ENCODE peak calls at places on chromosomes 5 and 9, in five cellular contexts. E, K, P, R and X are unnamed samples.

GRCh38 chr9:87422999-87423398 is 74.7 kb upstream of the DAPK1 start:
- DNase-seq in K (no peak), P (no peak), R (no peak), E (no peak), X (no peak)

GRCh38 chr5:169142264-169142970 is 158.5 kb downstream of the SLIT3 start:
- DNase-seq in R (no peak), E (no peak), P (no peak), K (no peak), X (no peak)

GRCh38 chr5:135129307-135129706 is 95.3 kb upstream of the PITX1 start:
- DNase-seq in K (no peak), P (no peak), E (no peak), R (no peak), X (no peak)

GRCh38 chr9:84139296-84140100 is 158.9 kb downstream of the RMI1 start:
- DNase-seq in K (no peak), P (peak; percentile 30), R (no peak), E (no peak), X (peak; percentile 12)

GRCh38 chr9:122904466-122904822 is 715 bp downstream of the RC3H2 start:
- DNase-seq in P (no peak), E (no peak), R (peak; percentile 43), K (peak; percentile 31), X (peak; percentile 4)

GRCh38 chr9:136284311-136284710 is 19.6 kb downstream of the CCDC187 start:
- DNase-seq in P (no peak), R (no peak), E (no peak), K (no peak), X (no peak)

GRCh38 chr5:119418782-119419101 is 33.6 kb upstream of the HSD17B4 start:
- DNase-seq in K (no peak), P (no peak), R (no peak), E (no peak), X (no peak)

GRCh38 chr5:56161927-56162326 is 71.2 kb downstream of the ANKRD55 start:
- DNase-seq in K (no peak), R (no peak), E (no peak), P (no peak), X (no peak)

GRCh38 chr5:81301221-81302015 is at the start of gene ZCCHC9:
- DNase-seq in R (peak; percentile 90), P (peak; percentile 79), E (peak; percentile 87), K (peak; percentile 73), X (peak; percentile 96)

GRCh38 chr9:125538092-125538473 is 168.9 kb downstream of the MAPKAP1 start:
- DNase-seq in P (no peak), E (no peak), K (peak; percentile 78), R (peak; percentile 84), X (peak; percentile 95)

GRCh38 chr5:153880094-153880493 is 158.6 kb downstream of the FAM114A2 start:
- DNase-seq in P (no peak), E (no peak), K (no peak), R (no peak), X (no peak)

GRCh38 chr5:179959627-179960026 is 51.9 kb upstream of the TBC1D9B start:
- DNase-seq in E (no peak), R (no peak), P (no peak), K (no peak), X (no peak)

GRCh38 chr5:124872615-124873014 is 126.2 kb upstream of the ZNF608 start:
- DNase-seq in K (no peak), P (no peak), E (no peak), R (no peak), X (no peak)

GRCh38 chr5:81182396-81183390 is 50.4 kb upstream of the CKMT2 start:
- DNase-seq in E (no peak), P (no peak), K (no peak), R (no peak), X (no peak)

GRCh38 chr5:56270058-56270457 is 36.9 kb upstream of the ANKRD55 start:
- DNase-seq in P (peak; percentile 8), E (no peak), R (peak; percentile 38), K (no peak), X (no peak)

GRCh38 chr5:121053055-121053985 is 589.2 kb downstream of the PRR16 start:
- DNase-seq in E (no peak), K (no peak), R (no peak), P (no peak), X (no peak)

GRCh38 chr9:37683531-37684371 is 33.0 kb downstream of the FRMPD1 start:
- DNase-seq in E (no peak), R (no peak), P (no peak), K (no peak), X (no peak)

GRCh38 chr9:92763721-92764380 is 782 bp downstream of the BICD2 start:
- DNase-seq in P (no peak), K (no peak), R (no peak), E (no peak), X (no peak)

GRCh38 chr9:36337865-36338264 is 62.2 kb downstream of the RNF38 start:
- DNase-seq in R (no peak), K (no peak), E (no peak), P (no peak), X (no peak)

GRCh38 chr9:131809941-131810344 is 70.1 kb upstream of the RAPGEF1 start:
- DNase-seq in R (no peak), E (no peak), P (no peak), K (no peak), X (peak; percentile 72)

GRCh38 chr5:135356522-135357318 is 42.3 kb downstream of the MACROH2A1 start:
- DNase-seq in E (no peak), P (no peak), K (no peak), R (no peak), X (peak; percentile 67)

GRCh38 chr9:98008764-98009163 is 25.6 kb downstream of the ANP32B start:
- DNase-seq in E (no peak), R (no peak), K (no peak), P (no peak), X (no peak)

GRCh38 chr9:121362813-121363585 is 7.1 kb downstream of the STOM start:
- DNase-seq in E (no peak), P (no peak), R (no peak), K (no peak), X (peak; percentile 52)

GRCh38 chr5:39912880-39913279 is 488.1 kb upstream of the DAB2 start:
- DNase-seq in P (no peak), K (no peak), R (no peak), E (no peak), X (no peak)

GRCh38 chr5:148912146-148912545 is 85.7 kb downstream of the ADRB2 start:
- DNase-seq in E (no peak), R (no peak), P (no peak), K (no peak), X (peak; percentile 18)

GRCh38 chr5:148909766-148910165 is 83.4 kb downstream of the ADRB2 start:
- DNase-seq in R (no peak), K (no peak), E (no peak), P (no peak), X (no peak)

GRCh38 chr5:148911386-148911785 is 85.0 kb downstream of the ADRB2 start:
- DNase-seq in E (no peak), P (no peak), K (no peak), R (no peak), X (no peak)

GRCh38 chr5:148910216-148910615 is 83.8 kb downstream of the ADRB2 start:
- DNase-seq in E (no peak), K (no peak), R (no peak), P (no peak), X (no peak)

GRCh38 chr5:148910686-148911361 is 84.4 kb downstream of the ADRB2 start:
- DNase-seq in P (no peak), K (no peak), R (no peak), E (no peak), X (peak; percentile 64)
- TF ChIP-seq CEBPB in P (no peak), K (no peak), R (no peak), E (no peak), X (peak; percentile 7)

DNA sequence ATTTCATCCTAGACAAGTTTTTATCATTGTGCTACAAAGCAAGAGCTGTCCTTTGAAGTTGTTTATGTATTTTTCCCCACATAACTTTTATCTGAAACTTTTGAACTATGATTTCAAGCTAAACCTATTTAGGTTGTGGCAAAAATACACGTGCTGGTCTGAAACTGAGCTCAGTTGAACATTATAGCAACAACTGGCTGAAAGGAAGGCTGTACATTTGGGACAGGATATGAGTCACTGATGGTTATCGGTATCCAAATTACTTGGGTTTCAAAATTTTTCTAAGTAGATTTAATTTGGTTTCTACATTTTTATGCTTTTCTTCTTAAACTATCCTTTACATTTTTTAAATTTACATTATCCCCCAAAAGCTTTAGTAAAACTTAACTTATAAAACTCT is 627.3 kb upstream of the NUDT12 start:
- DNase-seq in R (peak; percentile 10), K (no peak), E (no peak), P (no peak), X (peak; percentile 59)
- TF ChIP-seq CEBPB in R (no peak), K (no peak), E (no peak), P (no peak), X (no peak)

DNA sequence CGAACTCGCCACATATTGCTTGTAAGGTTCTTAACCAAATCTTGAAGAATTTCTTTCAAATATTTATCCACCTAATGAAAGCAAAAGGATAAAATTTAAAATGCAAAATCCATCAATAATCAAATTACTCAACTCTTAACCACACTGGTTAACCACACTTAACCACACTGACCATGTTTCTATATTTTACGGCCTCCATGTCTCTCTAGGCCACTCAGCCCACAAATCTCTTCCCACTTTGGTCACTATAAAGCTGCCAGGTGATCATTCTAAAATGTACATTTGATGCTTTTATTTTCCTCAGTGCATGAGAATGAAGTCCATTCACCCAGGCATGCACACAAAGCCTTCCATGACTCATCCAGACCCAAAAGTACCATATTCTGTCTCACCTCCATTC is 56.4 kb upstream of the OR2K2 start:
- DNase-seq in P (no peak), R (no peak), E (no peak), K (no peak), X (no peak)
- TF ChIP-seq CEBPB in P (no peak), R (no peak), E (no peak), K (no peak), X (no peak)

DNA sequence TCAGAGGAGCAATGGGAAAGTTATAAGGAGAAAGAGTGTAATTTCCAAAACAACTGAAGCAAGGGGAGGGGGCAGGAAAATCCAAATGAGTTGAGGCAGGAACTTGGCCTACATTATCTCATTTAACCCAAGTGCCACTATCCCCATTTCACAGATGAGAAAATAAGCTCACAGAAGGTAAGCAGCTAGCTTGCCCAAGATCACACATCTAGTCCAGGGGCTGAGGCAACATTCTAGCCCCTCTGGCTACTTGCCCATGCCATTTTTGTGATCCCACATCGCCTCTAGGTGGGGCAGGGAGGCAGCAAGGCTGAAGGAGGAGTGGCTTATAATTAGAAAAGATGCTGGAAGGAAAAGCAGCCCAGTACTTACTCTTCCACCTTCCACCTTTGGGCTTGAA is 2.6 kb upstream of the PSIP1 start:
- DNase-seq in E (peak; percentile 36), K (peak; percentile 21), P (no peak), R (peak; percentile 32), X (no peak)
- TF ChIP-seq CEBPB in E (no peak), K (no peak), P (no peak), R (no peak), X (no peak)

DNA sequence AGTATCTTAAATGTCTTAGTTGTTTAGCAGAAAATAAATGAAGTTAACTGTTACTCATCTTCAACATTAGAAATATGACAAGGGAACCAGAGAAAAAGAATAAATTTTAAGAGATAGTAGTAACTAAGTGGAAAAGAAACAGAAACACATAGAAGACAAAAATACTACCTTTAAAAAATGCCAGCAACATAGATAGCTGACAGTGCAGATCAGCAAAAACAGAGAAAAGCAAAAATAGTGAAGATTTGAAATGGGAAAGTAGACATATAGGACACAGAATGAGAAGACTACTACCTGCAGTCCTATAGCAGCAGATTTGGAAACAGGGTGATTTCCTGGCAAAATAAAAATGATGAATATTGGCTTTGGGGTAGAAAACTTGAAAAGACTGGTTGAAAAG is 48.5 kb downstream of the ICE1 start:
- DNase-seq in K (no peak), R (no peak), P (no peak), E (no peak), X (no peak)
- TF ChIP-seq CEBPB in K (no peak), R (no peak), P (no peak), E (no peak), X (no peak)